ENCODE peak calls at places on chromosomes 3 and 15, in ten cellular contexts. F, S, O, R, M, C, X, U, Y and B are unnamed samples.

GRCh38 chr3:162274070-162274469 is 777.5 kb downstream of the OTOL1 start:
- DNase-seq in F (no peak), S (no peak), O (no peak), R (no peak), M (no peak), C (no peak), X (no peak), U (no peak), Y (no peak), B (no peak)

GRCh38 chr15:77840962-77841361 is 208.2 kb upstream of the LINGO1 start:
- DNase-seq in F (no peak), S (peak; percentile 14), O (peak; percentile 74), R (no peak), M (peak; percentile 18), C (no peak), X (peak; percentile 81), U (peak; percentile 86), Y (no peak), B (peak; percentile 28)

GRCh38 chr15:66138882-66139281 is 114.7 kb downstream of the MEGF11 start:
- DNase-seq in F (no peak), S (no peak), O (no peak), R (no peak), M (no peak), C (no peak), X (peak; percentile 1), U (no peak), Y (no peak), B (no peak)

GRCh38 chr3:40782086-40782721 is 257.4 kb downstream of the ZNF621 start:
- DNase-seq in F (peak; percentile 24), S (no peak), O (peak; percentile 41), R (no peak), M (no peak), C (no peak), X (no peak), U (peak; percentile 14), Y (no peak), B (no peak)

GRCh38 chr3:105033081-105033480 is 333.6 kb upstream of the ALCAM start:
- DNase-seq in F (no peak), S (no peak), O (no peak), R (no peak), M (no peak), C (no peak), X (no peak), U (no peak), Y (no peak), B (no peak)

GRCh38 chr3:72247645-72248388 is 462.9 kb upstream of the PROK2 start:
- DNase-seq in F (no peak), S (no peak), O (no peak), R (no peak), M (no peak), C (no peak), X (peak; percentile 58), U (no peak), Y (no peak), B (no peak)

GRCh38 chr3:18111702-18112311 is 313.3 kb downstream of the SATB1 start:
- DNase-seq in F (no peak), S (no peak), O (peak; percentile 71), R (no peak), M (peak; percentile 23), C (no peak), X (peak; percentile 18), U (peak; percentile 36), Y (no peak), B (no peak)

GRCh38 chr15:66595937-66596545 is 30.2 kb upstream of the LCTL start:
- DNase-seq in F (no peak), S (no peak), O (no peak), R (no peak), M (no peak), C (no peak), X (no peak), U (peak; percentile 17), Y (no peak), B (no peak)

GRCh38 chr3:108461641-108462040 is 48.8 kb downstream of the MYH15 start:
- DNase-seq in F (no peak), S (no peak), O (no peak), R (no peak), M (no peak), C (no peak), X (peak; percentile 72), U (peak; percentile 30), Y (no peak), B (no peak)

GRCh38 chr3:141147657-141148056 is 84.0 kb upstream of the PXYLP1 start:
- DNase-seq in F (no peak), S (no peak), O (no peak), R (no peak), M (no peak), C (no peak), X (no peak), U (no peak), Y (no peak), B (no peak)

GRCh38 chr3:186759231-186759930 is 24.0 kb upstream of the EIF4A2 start:
- DNase-seq in F (no peak), S (no peak), O (no peak), R (no peak), M (no peak), C (no peak), X (no peak), U (no peak), Y (no peak), B (no peak)

GRCh38 chr3:149151843-149152242 is 22.4 kb downstream of the HPS3 start:
- DNase-seq in F (peak; percentile 95), S (no peak), O (peak; percentile 84), R (no peak), M (no peak), C (no peak), X (peak; percentile 60), U (peak; percentile 61), Y (no peak), B (peak; percentile 76)